ENCODE peak calls at places on chromosome 9, in six cellular contexts. X is left lung, U is mesenchymal stem cell, H is uterus, G is testis, E is fibroblast of lung. C is an unnamed sample. For H3K9me3, the result is how much of the 10 kb centered on the place peaks cover.

GRCh38 chr9:109730228-109730627 is 49.8 kb upstream of the PALM2AKAP2 start:
- DNase-seq in X (no peak), U (no peak), H (no peak), G (no peak), E (no peak), C (no peak)

GRCh38 chr9:96135071-96135825 is 166.7 kb downstream of the HSD17B3 start:
- DNase-seq in X (no peak), U (no peak), H (no peak), G (no peak), E (peak), C (no peak)

GRCh38 chr9:71909887-71910601 is 949 bp downstream of the ABHD17B start:
- DNase-seq in X (peak), U (peak), H (peak), G (peak), E (peak), C (no peak)

GRCh38 chr9:105328872-105329728 is 84.6 kb downstream of the SLC44A1 start:
- DNase-seq in X (no peak), U (no peak), H (no peak), G (no peak), E (no peak), C (no peak)

GRCh38 chr9:137366891-137367381 is 56.0 kb downstream of the EXD3 start:
- DNase-seq in X (peak), U (no peak), H (peak), G (no peak), E (no peak), C (no peak)

GRCh38 chr9:117014061-117014460 is 327.0 kb downstream of the TRIM32 start:
- DNase-seq in X (no peak), U (no peak), H (no peak), G (no peak), E (no peak), C (no peak)

GRCh38 chr9:137330689-137331088 is 28.6 kb upstream of the NRARP start:
- DNase-seq in X (no peak), U (no peak), H (no peak), G (no peak), E (no peak), C (no peak)

GRCh38 chr9:71748280-71748743 is 20.0 kb downstream of the CEMIP2 start:
- DNase-seq in X (no peak), U (peak), H (no peak), G (no peak), E (peak), C (no peak)

GRCh38 chr9:14170973-14171596 is 142.9 kb downstream of the NFIB start:
- DNase-seq in X (no peak), U (peak), H (no peak), G (no peak), E (peak), C (no peak)

GRCh38 chr9:3181049-3181953 is 337.4 kb upstream of the PUM3 start:
- DNase-seq in X (peak), U (peak), H (no peak), G (peak), E (peak), C (no peak)

GRCh38 chr9:99011161-99011709 is 67.5 kb downstream of the COL15A1 start:
- DNase-seq in X (no peak), U (peak), H (no peak), G (no peak), E (peak), C (no peak)

GRCh38 chr9:237141-237857 is 22.6 kb downstream of the DOCK8 start:
- DNase-seq in X (no peak), U (no peak), H (no peak), G (no peak), E (no peak), C (no peak)

GRCh38 chr9:123695391-123695790 is 234.5 kb downstream of the DENND1A start:
- DNase-seq in X (no peak), U (no peak), H (no peak), G (no peak), E (no peak), C (no peak)

GRCh38 chr9:78778843-78779486 is 482.0 kb downstream of the PSAT1 start:
- DNase-seq in X (no peak), U (no peak), H (no peak), G (no peak), E (peak), C (no peak)

GRCh38 chr9:134436926-134437325 is 110.7 kb downstream of the RXRA start:
- DNase-seq in X (no peak), U (no peak), H (no peak), G (no peak), E (no peak), C (no peak)

GRCh38 chr9:4417578-4418325 is 72.5 kb upstream of the SLC1A1 start:
- DNase-seq in X (no peak), U (peak), H (no peak), G (no peak), E (peak), C (no peak)

GRCh38 chr9:90706230-90706629 is 63.6 kb upstream of the DIRAS2 start:
- DNase-seq in X (no peak), U (no peak), H (no peak), G (no peak), E (no peak), C (no peak)

GRCh38 chr9:107137495-107138202 is 145.4 kb upstream of the RAD23B start:
- DNase-seq in X (no peak), U (peak), H (no peak), G (no peak), E (no peak), C (no peak)

GRCh38 chr9:34437006-34437925 is 21.1 kb downstream of the FAM219A start:
- DNase-seq in X (no peak), U (peak), H (peak), G (peak), E (peak), C (peak)

GRCh38 chr9:27542519-27542918 is 12.9 kb upstream of the MOB3B start:
- DNase-seq in X (no peak), U (no peak), H (no peak), G (no peak), E (peak), C (no peak)

GRCh38 chr9:130167927-130168326 is 4.3 kb upstream of the NCS1 start:
- DNase-seq in X (no peak), U (no peak), H (no peak), G (no peak), E (no peak), C (no peak)

GRCh38 chr9:118170032-118170955 is 466.1 kb downstream of the TLR4 start:
- DNase-seq in X (no peak), U (peak), H (no peak), G (peak), E (peak), C (no peak)

GRCh38 chr9:137391411-137391754 is 31.6 kb downstream of the EXD3 start:
- DNase-seq in X (no peak), U (no peak), H (peak), G (no peak), E (no peak), C (no peak)

DNA sequence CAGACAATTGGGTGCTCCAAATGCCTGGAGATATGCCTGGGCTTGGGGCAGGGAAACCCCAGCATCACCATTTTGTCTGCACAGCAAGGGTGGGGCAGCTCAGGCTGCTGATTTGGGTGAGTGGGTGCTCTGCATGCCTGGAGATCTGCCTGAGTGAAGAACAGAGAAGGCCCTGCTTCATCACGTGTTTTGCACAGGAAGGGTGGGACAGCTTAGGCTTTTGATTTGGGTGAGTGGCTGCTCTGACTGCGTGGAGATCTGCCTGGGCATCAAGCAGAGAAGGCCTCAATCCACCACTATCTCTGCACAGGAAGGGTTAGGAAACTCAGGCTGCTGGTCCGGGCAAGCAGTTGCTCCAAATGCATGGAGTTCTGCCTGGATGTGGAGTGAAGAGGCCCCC is 660.1 kb downstream of the TLE4 start:
- DNase-seq in X (no peak), U (no peak), H (no peak), G (no peak), E (no peak), C (no peak)
- H3K9me3 ChIP-seq in X (under half), U (under half), H (under half), G (under half), E (under half), C (under half)

GRCh38 chr9:16171851-16172250 is 619.0 kb downstream of the CCDC171 start:
- DNase-seq in X (no peak), U (no peak), H (no peak), G (no peak), E (no peak), C (no peak)
- H3K9me3 ChIP-seq in X (under half), U (under half), H (under half), G (under half), E (under half), C (under half)

GRCh38 chr9:7996558-7996957 is 197.0 kb upstream of the DMAC1 start:
- DNase-seq in X (no peak), U (no peak), H (no peak), G (no peak), E (no peak), C (no peak)
- H3K9me3 ChIP-seq in X (under half), U (under half), H (under half), G (under half), E (under half), C (under half)

DNA sequence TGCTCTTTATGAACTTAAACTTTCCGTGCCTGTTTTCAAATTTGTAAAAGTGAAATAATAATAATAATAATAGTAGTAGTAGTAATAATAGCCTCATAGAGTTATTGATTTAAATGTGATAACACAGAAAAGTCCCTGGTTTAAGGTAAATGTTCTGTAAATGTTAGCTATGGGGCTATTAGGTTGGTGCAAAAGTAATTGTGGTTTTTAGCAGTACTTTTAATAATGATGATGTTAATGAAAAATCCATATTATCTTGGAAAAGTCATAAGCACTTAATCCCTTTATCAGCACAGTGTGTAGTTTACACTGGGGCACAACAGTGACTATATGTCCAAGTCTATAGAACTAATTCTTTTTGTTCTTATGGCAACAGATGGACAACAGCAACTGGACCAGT is at the start of gene OR1Q1:
- DNase-seq in X (no peak), U (no peak), H (no peak), G (no peak), E (no peak), C (no peak)
- H3K9me3 ChIP-seq in X (under half), U (under half), H (under half), G (under half), E (under half), C (under half)

DNA sequence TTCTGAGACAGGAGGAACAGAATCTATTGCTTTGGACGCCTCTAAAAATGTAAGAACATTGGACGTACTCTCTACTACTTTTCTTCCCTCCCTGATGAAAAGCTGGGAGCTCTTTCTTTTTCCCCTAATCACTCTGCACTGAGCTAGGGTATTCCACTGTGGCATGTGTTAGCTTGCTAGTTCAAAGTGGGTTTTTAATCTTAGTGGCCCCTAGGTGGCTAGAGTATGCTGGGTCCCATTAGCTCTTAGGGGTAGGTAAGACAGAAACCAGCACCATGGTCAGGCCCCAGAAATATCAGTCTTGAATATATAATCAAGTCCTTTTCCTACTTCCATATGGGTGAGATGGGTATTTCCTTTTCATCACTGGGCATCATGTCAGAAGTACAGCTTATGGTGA is 945.2 kb upstream of the PTPRD start:
- DNase-seq in X (no peak), U (no peak), H (no peak), G (no peak), E (no peak), C (no peak)
- H3K9me3 ChIP-seq in X (under half), U (under half), H (under half), G (under half), E (under half), C (under half)

C was measured in T-helper 17 cell.